ENCODE peak calls at places on chromosomes 3 and 15, in eight cellular contexts. G, K, Q, A, C, L, X and W are unnamed samples.

GRCh38 chr15:77964193-77964592 is 113.3 kb downstream of the TBC1D2B start:
- DNase-seq in C (no peak), L (no peak), K (no peak), G (no peak), Q (no peak), X (no peak), A (no peak), W (no peak)

GRCh38 chr3:40985195-40985594 is 214.1 kb upstream of the CTNNB1 start:
- DNase-seq in A (no peak), X (no peak), K (no peak), G (no peak), C (peak), L (peak), Q (no peak), W (no peak)

GRCh38 chr15:52518972-52519371 is 9.7 kb downstream of the MYO5A start:
- DNase-seq in A (no peak), C (no peak), G (no peak), L (no peak), Q (no peak), X (no peak), K (no peak), W (no peak)

GRCh38 chr3:102235679-102236078 is 199.1 kb upstream of the ZPLD1 start:
- DNase-seq in X (no peak), A (peak), K (no peak), C (peak), L (peak), G (no peak), Q (peak), W (peak)

GRCh38 chr3:124263168-124263567 is 271.2 kb upstream of the ROPN1 start:
- DNase-seq in L (no peak), Q (peak), X (no peak), C (peak), K (peak), A (peak), G (no peak), W (peak)

GRCh38 chr3:19866751-19867347 is 67.2 kb downstream of the EFHB start:
- DNase-seq in A (peak), L (peak), K (no peak), G (peak), C (peak), Q (peak), X (peak), W (peak)

GRCh38 chr15:62758126-62758951 is 284.2 kb upstream of the TPM1 start:
- DNase-seq in L (no peak), K (no peak), C (peak), X (no peak), A (peak), Q (peak), G (no peak), W (peak)

GRCh38 chr3:9770276-9770812 is 597 bp upstream of the CAMK1 start:
- DNase-seq in L (no peak), C (no peak), A (no peak), K (no peak), Q (peak), G (no peak), X (no peak), W (peak)

GRCh38 chr15:27764339-27764738 is 334.8 kb downstream of the OCA2 start:
- DNase-seq in K (no peak), A (no peak), G (no peak), X (no peak), Q (no peak), C (no peak), L (no peak), W (no peak)

GRCh38 chr3:17810759-17811158 is 68.3 kb upstream of the TBC1D5 start:
- DNase-seq in C (peak), A (peak), X (no peak), Q (peak), G (no peak), K (no peak), L (peak), W (no peak)

GRCh38 chr3:135929670-135930069 is 35.9 kb upstream of the PPP2R3A start:
- DNase-seq in K (no peak), X (no peak), Q (peak), L (no peak), C (no peak), A (no peak), G (no peak), W (peak)

GRCh38 chr15:37134699-37135131 is 34.4 kb upstream of the MEIS2 start:
- DNase-seq in C (peak), L (peak), X (no peak), Q (peak), G (no peak), A (peak), K (no peak), W (peak)

GRCh38 chr3:158508481-158508880 is 62.5 kb upstream of the MLF1 start:
- DNase-seq in A (no peak), K (peak), Q (peak), L (no peak), X (no peak), G (no peak), C (no peak), W (no peak)

GRCh38 chr3:197499427-197499826 is 56.3 kb downstream of the BDH1 start:
- DNase-seq in C (peak), X (no peak), A (peak), Q (peak), L (no peak), K (no peak), G (no peak), W (no peak)

GRCh38 chr3:124202754-124203153 is 210.8 kb upstream of the ROPN1 start:
- DNase-seq in C (no peak), X (no peak), K (no peak), Q (peak), L (no peak), A (no peak), G (no peak), W (no peak)

GRCh38 chr3:165162883-165163282 is 33.3 kb downstream of the SLITRK3 start:
- DNase-seq in K (no peak), X (no peak), L (no peak), A (no peak), Q (no peak), G (no peak), C (no peak), W (no peak)

GRCh38 chr3:106825962-106826605 is 551.2 kb upstream of the CCDC54 start:
- DNase-seq in Q (peak), L (no peak), G (no peak), A (no peak), C (peak), X (no peak), K (peak), W (no peak)

GRCh38 chr3:174951023-174951422 is 91.9 kb downstream of the NAALADL2 start:
- DNase-seq in X (no peak), A (no peak), Q (peak), C (peak), L (no peak), K (peak), G (no peak), W (peak)

GRCh38 chr3:10983219-10983916 is 9.2 kb upstream of the SLC6A1 start:
- DNase-seq in A (peak), G (peak), Q (peak), K (no peak), C (peak), X (peak), L (peak), W (no peak)

GRCh38 chr3:35908366-35909232 is 269.3 kb downstream of the ARPP21 start:
- DNase-seq in X (peak), A (peak), L (peak), C (peak), K (peak), G (peak), Q (peak), W (peak)

GRCh38 chr15:60720084-60720483 is 241.1 kb upstream of the ICE2 start:
- DNase-seq in X (no peak), Q (no peak), L (no peak), K (no peak), A (no peak), G (no peak), C (no peak), W (no peak)

GRCh38 chr3:58858126-58858525 is 191.6 kb upstream of the FAM3D start:
- DNase-seq in Q (no peak), G (no peak), K (no peak), X (no peak), L (no peak), A (no peak), C (no peak), W (no peak)

GRCh38 chr15:55780292-55780691 is 37.3 kb upstream of the PRTG start:
- DNase-seq in L (no peak), G (no peak), K (no peak), A (no peak), X (no peak), C (no peak), Q (no peak), W (no peak)

GRCh38 chr3:56012732-56013131 is 455.5 kb downstream of the ERC2 start:
- DNase-seq in X (no peak), Q (no peak), A (no peak), K (no peak), G (no peak), C (no peak), L (no peak), W (no peak)

GRCh38 chr15:57367556-57367955 is 8.7 kb upstream of the CGNL1 start:
- DNase-seq in C (peak), X (no peak), L (no peak), K (no peak), Q (no peak), A (no peak), G (no peak), W (no peak)

GRCh38 chr3:170751083-170751893 is 118.7 kb downstream of the RPL22L1 start:
- DNase-seq in L (peak), Q (peak), A (peak), X (no peak), G (no peak), K (peak), C (peak), W (peak)

GRCh38 chr3:31096661-31097060 is 202.2 kb upstream of the GADL1 start:
- DNase-seq in A (no peak), L (no peak), G (no peak), Q (peak), X (no peak), C (no peak), K (no peak), W (no peak)

GRCh38 chr15:92614791-92615785 is 40.5 kb downstream of the FAM174B start:
- DNase-seq in A (no peak), Q (no peak), K (no peak), X (no peak), G (no peak), L (no peak), C (no peak), W (no peak)

GRCh38 chr3:141266797-141267555 is 35.4 kb downstream of the PXYLP1 start:
- DNase-seq in G (peak), Q (no peak), X (peak), A (no peak), L (no peak), K (no peak), C (no peak), W (no peak)